ENCODE peak calls at places on chromosomes 16 and 17, in nine cellular contexts. One of them, this sample, is unnamed.

GRCh38 chr16:30445408-30446202 is at the start of gene SEPHS2:
- DNase-seq in upper lobe of right lung: peak
- DNase-seq in Calu3: peak
- DNase-seq in mucosa of gallbladder: peak
- DNase-seq in GM04504: peak
- DNase-seq in NCI-H2171 treated with DMSO at 0.1 percent for 48 hours: peak
- DNase-seq in GM19239: no peak
- DNase-seq in ovary: peak
- DNase-seq in bronchial epithelial cell: peak
- DNase-seq in this sample: peak

GRCh38 chr16:56911771-56912541 is 20.0 kb upstream of the HERPUD1 start:
- DNase-seq in upper lobe of right lung: peak
- DNase-seq in Calu3: no peak
- DNase-seq in mucosa of gallbladder: peak
- DNase-seq in GM04504: no peak
- DNase-seq in NCI-H2171 treated with DMSO at 0.1 percent for 48 hours: no peak
- DNase-seq in GM19239: peak
- DNase-seq in ovary: no peak
- DNase-seq in bronchial epithelial cell: no peak
- DNase-seq in this sample: no peak

GRCh38 chr16:28616636-28617035 is 6.8 kb upstream of the SULT1A1 start:
- DNase-seq in upper lobe of right lung: no peak
- DNase-seq in Calu3: no peak
- DNase-seq in mucosa of gallbladder: no peak
- DNase-seq in GM04504: no peak
- DNase-seq in NCI-H2171 treated with DMSO at 0.1 percent for 48 hours: no peak
- DNase-seq in GM19239: no peak
- DNase-seq in ovary: no peak
- DNase-seq in bronchial epithelial cell: no peak
- DNase-seq in this sample: no peak

GRCh38 chr17:1147664-1148063 is 32.1 kb downstream of the ABR start:
- DNase-seq in upper lobe of right lung: no peak
- DNase-seq in Calu3: peak
- DNase-seq in mucosa of gallbladder: peak
- DNase-seq in GM04504: peak
- DNase-seq in NCI-H2171 treated with DMSO at 0.1 percent for 48 hours: peak
- DNase-seq in GM19239: no peak
- DNase-seq in ovary: no peak
- DNase-seq in bronchial epithelial cell: peak
- DNase-seq in this sample: peak

GRCh38 chr17:75036643-75037268 is 10.0 kb downstream of the ATP5PD start:
- DNase-seq in upper lobe of right lung: peak
- DNase-seq in Calu3: no peak
- DNase-seq in mucosa of gallbladder: peak
- DNase-seq in GM04504: peak
- DNase-seq in NCI-H2171 treated with DMSO at 0.1 percent for 48 hours: peak
- DNase-seq in GM19239: no peak
- DNase-seq in ovary: peak
- DNase-seq in bronchial epithelial cell: peak
- DNase-seq in this sample: peak

GRCh38 chr17:56029980-56030624 is 123.2 kb upstream of the ANKFN1 start:
- DNase-seq in upper lobe of right lung: no peak
- DNase-seq in Calu3: no peak
- DNase-seq in mucosa of gallbladder: no peak
- DNase-seq in GM04504: no peak
- DNase-seq in NCI-H2171 treated with DMSO at 0.1 percent for 48 hours: peak
- DNase-seq in GM19239: no peak
- DNase-seq in ovary: no peak
- DNase-seq in bronchial epithelial cell: no peak
- DNase-seq in this sample: no peak

GRCh38 chr16:68331879-68332410 is 21.1 kb downstream of the PRMT7 start:
- DNase-seq in upper lobe of right lung: no peak
- DNase-seq in Calu3: no peak
- DNase-seq in mucosa of gallbladder: no peak
- DNase-seq in GM04504: no peak
- DNase-seq in NCI-H2171 treated with DMSO at 0.1 percent for 48 hours: no peak
- DNase-seq in GM19239: no peak
- DNase-seq in ovary: no peak
- DNase-seq in bronchial epithelial cell: no peak
- DNase-seq in this sample: no peak

GRCh38 chr17:20852541-20853370 is 190.1 kb downstream of the USP22 start:
- DNase-seq in upper lobe of right lung: no peak
- DNase-seq in Calu3: peak
- DNase-seq in mucosa of gallbladder: no peak
- DNase-seq in GM04504: no peak
- DNase-seq in NCI-H2171 treated with DMSO at 0.1 percent for 48 hours: peak
- DNase-seq in GM19239: no peak
- DNase-seq in ovary: peak
- DNase-seq in bronchial epithelial cell: peak
- DNase-seq in this sample: peak

GRCh38 chr17:13365331-13365730 is 236.4 kb downstream of the HS3ST3A1 start:
- DNase-seq in upper lobe of right lung: no peak
- DNase-seq in Calu3: no peak
- DNase-seq in mucosa of gallbladder: no peak
- DNase-seq in GM04504: no peak
- DNase-seq in NCI-H2171 treated with DMSO at 0.1 percent for 48 hours: no peak
- DNase-seq in GM19239: no peak
- DNase-seq in ovary: no peak
- DNase-seq in bronchial epithelial cell: no peak
- DNase-seq in this sample: no peak

GRCh38 chr17:57864273-57864672 is 14.4 kb upstream of the MRPS23 start:
- DNase-seq in upper lobe of right lung: peak
- DNase-seq in Calu3: no peak
- DNase-seq in mucosa of gallbladder: no peak
- DNase-seq in GM04504: no peak
- DNase-seq in NCI-H2171 treated with DMSO at 0.1 percent for 48 hours: no peak
- DNase-seq in GM19239: no peak
- DNase-seq in ovary: no peak
- DNase-seq in bronchial epithelial cell: no peak
- DNase-seq in this sample: no peak

GRCh38 chr16:24088767-24089166 is 167.4 kb upstream of the CACNG3 start:
- DNase-seq in upper lobe of right lung: no peak
- DNase-seq in Calu3: no peak
- DNase-seq in mucosa of gallbladder: no peak
- DNase-seq in GM04504: no peak
- DNase-seq in NCI-H2171 treated with DMSO at 0.1 percent for 48 hours: no peak
- DNase-seq in GM19239: no peak
- DNase-seq in ovary: no peak
- DNase-seq in bronchial epithelial cell: no peak
- DNase-seq in this sample: peak

GRCh38 chr17:14923981-14924380 is 341.1 kb downstream of the PMP22 start:
- DNase-seq in upper lobe of right lung: no peak
- DNase-seq in Calu3: no peak
- DNase-seq in mucosa of gallbladder: no peak
- DNase-seq in GM04504: no peak
- DNase-seq in NCI-H2171 treated with DMSO at 0.1 percent for 48 hours: no peak
- DNase-seq in GM19239: no peak
- DNase-seq in ovary: no peak
- DNase-seq in bronchial epithelial cell: peak
- DNase-seq in this sample: no peak

GRCh38 chr17:2792541-2793169 is 3.6 kb upstream of the RAP1GAP2 start:
- DNase-seq in upper lobe of right lung: no peak
- DNase-seq in Calu3: no peak
- DNase-seq in mucosa of gallbladder: no peak
- DNase-seq in GM04504: no peak
- DNase-seq in NCI-H2171 treated with DMSO at 0.1 percent for 48 hours: no peak
- DNase-seq in GM19239: no peak
- DNase-seq in ovary: no peak
- DNase-seq in bronchial epithelial cell: no peak
- DNase-seq in this sample: no peak

GRCh38 chr17:68381076-68381900 is 76.0 kb downstream of the WIPI1 start:
- DNase-seq in upper lobe of right lung: peak
- DNase-seq in Calu3: no peak
- DNase-seq in mucosa of gallbladder: peak
- DNase-seq in GM04504: peak
- DNase-seq in NCI-H2171 treated with DMSO at 0.1 percent for 48 hours: no peak
- DNase-seq in GM19239: no peak
- DNase-seq in ovary: no peak
- DNase-seq in bronchial epithelial cell: peak
- DNase-seq in this sample: peak

GRCh38 chr16:66382966-66383299 is 16.4 kb downstream of the CDH5 start:
- DNase-seq in upper lobe of right lung: no peak
- DNase-seq in Calu3: no peak
- DNase-seq in mucosa of gallbladder: no peak
- DNase-seq in GM04504: no peak
- DNase-seq in NCI-H2171 treated with DMSO at 0.1 percent for 48 hours: peak
- DNase-seq in GM19239: no peak
- DNase-seq in ovary: no peak
- DNase-seq in bronchial epithelial cell: peak
- DNase-seq in this sample: peak

GRCh38 chr16:88678224-88678979 is 7.9 kb downstream of the SNAI3 start:
- DNase-seq in upper lobe of right lung: no peak
- DNase-seq in Calu3: no peak
- DNase-seq in mucosa of gallbladder: no peak
- DNase-seq in GM04504: no peak
- DNase-seq in NCI-H2171 treated with DMSO at 0.1 percent for 48 hours: no peak
- DNase-seq in GM19239: no peak
- DNase-seq in ovary: no peak
- DNase-seq in bronchial epithelial cell: no peak
- DNase-seq in this sample: no peak

GRCh38 chr16:15775209-15775608 is 81.6 kb downstream of the MYH11 start:
- DNase-seq in upper lobe of right lung: no peak
- DNase-seq in Calu3: no peak
- DNase-seq in mucosa of gallbladder: no peak
- DNase-seq in GM04504: no peak
- DNase-seq in NCI-H2171 treated with DMSO at 0.1 percent for 48 hours: peak
- DNase-seq in GM19239: no peak
- DNase-seq in ovary: no peak
- DNase-seq in bronchial epithelial cell: peak
- DNase-seq in this sample: no peak

GRCh38 chr17:27906238-27906603 is 13.1 kb upstream of the LYRM9 start:
- DNase-seq in upper lobe of right lung: no peak
- DNase-seq in Calu3: no peak
- DNase-seq in mucosa of gallbladder: no peak
- DNase-seq in GM04504: no peak
- DNase-seq in NCI-H2171 treated with DMSO at 0.1 percent for 48 hours: no peak
- DNase-seq in GM19239: no peak
- DNase-seq in ovary: no peak
- DNase-seq in bronchial epithelial cell: no peak
- DNase-seq in this sample: no peak

GRCh38 chr16:57042157-57043111 is 49.9 kb upstream of the CPNE2 start:
- DNase-seq in upper lobe of right lung: no peak
- DNase-seq in Calu3: no peak
- DNase-seq in mucosa of gallbladder: no peak
- DNase-seq in GM04504: no peak
- DNase-seq in NCI-H2171 treated with DMSO at 0.1 percent for 48 hours: no peak
- DNase-seq in GM19239: peak
- DNase-seq in ovary: no peak
- DNase-seq in bronchial epithelial cell: peak
- DNase-seq in this sample: no peak

GRCh38 chr17:48241131-48241591 is 133.6 kb downstream of the SNX11 start:
- DNase-seq in upper lobe of right lung: no peak
- DNase-seq in Calu3: peak
- DNase-seq in mucosa of gallbladder: peak
- DNase-seq in GM04504: peak
- DNase-seq in NCI-H2171 treated with DMSO at 0.1 percent for 48 hours: no peak
- DNase-seq in GM19239: peak
- DNase-seq in ovary: no peak
- DNase-seq in bronchial epithelial cell: peak
- DNase-seq in this sample: peak

GRCh38 chr17:4940625-4941021 is 555 bp downstream of the RNF167 start:
- DNase-seq in upper lobe of right lung: peak
- DNase-seq in Calu3: no peak
- DNase-seq in mucosa of gallbladder: no peak
- DNase-seq in GM04504: no peak
- DNase-seq in NCI-H2171 treated with DMSO at 0.1 percent for 48 hours: no peak
- DNase-seq in GM19239: no peak
- DNase-seq in ovary: peak
- DNase-seq in bronchial epithelial cell: no peak
- DNase-seq in this sample: no peak

GRCh38 chr16:11251525-11252481 is 4.2 kb downstream of the SOCS1 start:
- DNase-seq in upper lobe of right lung: no peak
- DNase-seq in Calu3: no peak
- DNase-seq in mucosa of gallbladder: peak
- DNase-seq in GM04504: no peak
- DNase-seq in NCI-H2171 treated with DMSO at 0.1 percent for 48 hours: peak
- DNase-seq in GM19239: no peak
- DNase-seq in ovary: peak
- DNase-seq in bronchial epithelial cell: peak
- DNase-seq in this sample: no peak

GRCh38 chr17:82418001-82418986 is at the start of the genes HEXD and OGFOD3:
- DNase-seq in upper lobe of right lung: peak
- DNase-seq in Calu3: peak
- DNase-seq in mucosa of gallbladder: peak
- DNase-seq in GM04504: peak
- DNase-seq in NCI-H2171 treated with DMSO at 0.1 percent for 48 hours: peak
- DNase-seq in GM19239: peak
- DNase-seq in ovary: peak
- DNase-seq in bronchial epithelial cell: peak
- DNase-seq in this sample: peak

GRCh38 chr17:65662166-65662565 is 100.7 kb upstream of the AXIN2 start:
- DNase-seq in upper lobe of right lung: no peak
- DNase-seq in Calu3: no peak
- DNase-seq in mucosa of gallbladder: no peak
- DNase-seq in GM04504: peak
- DNase-seq in NCI-H2171 treated with DMSO at 0.1 percent for 48 hours: no peak
- DNase-seq in GM19239: no peak
- DNase-seq in ovary: no peak
- DNase-seq in bronchial epithelial cell: no peak
- DNase-seq in this sample: no peak

GRCh38 chr17:46809110-46809571 is 9.4 kb downstream of the WNT3 start:
- DNase-seq in upper lobe of right lung: no peak
- DNase-seq in Calu3: no peak
- DNase-seq in mucosa of gallbladder: no peak
- DNase-seq in GM04504: no peak
- DNase-seq in NCI-H2171 treated with DMSO at 0.1 percent for 48 hours: no peak
- DNase-seq in GM19239: no peak
- DNase-seq in ovary: no peak
- DNase-seq in bronchial epithelial cell: no peak
- DNase-seq in this sample: no peak

GRCh38 chr17:61968757-61969156 is 41.0 kb upstream of the INTS2 start:
- DNase-seq in upper lobe of right lung: no peak
- DNase-seq in Calu3: no peak
- DNase-seq in mucosa of gallbladder: no peak
- DNase-seq in GM04504: no peak
- DNase-seq in NCI-H2171 treated with DMSO at 0.1 percent for 48 hours: no peak
- DNase-seq in GM19239: no peak
- DNase-seq in ovary: no peak
- DNase-seq in bronchial epithelial cell: no peak
- DNase-seq in this sample: no peak

GRCh38 chr16:73031155-73031866 is 16.6 kb downstream of the ZFHX3 start:
- DNase-seq in upper lobe of right lung: peak
- DNase-seq in Calu3: no peak
- DNase-seq in mucosa of gallbladder: no peak
- DNase-seq in GM04504: peak
- DNase-seq in NCI-H2171 treated with DMSO at 0.1 percent for 48 hours: no peak
- DNase-seq in GM19239: no peak
- DNase-seq in ovary: no peak
- DNase-seq in bronchial epithelial cell: no peak
- DNase-seq in this sample: no peak

GRCh38 chr17:78872486-78872885 is 30.5 kb downstream of the CEP295NL start:
- DNase-seq in upper lobe of right lung: no peak
- DNase-seq in Calu3: no peak
- DNase-seq in mucosa of gallbladder: no peak
- DNase-seq in GM04504: no peak
- DNase-seq in NCI-H2171 treated with DMSO at 0.1 percent for 48 hours: no peak
- DNase-seq in GM19239: no peak
- DNase-seq in ovary: no peak
- DNase-seq in bronchial epithelial cell: no peak
- DNase-seq in this sample: no peak